ENCODE peak calls at places on chromosome 11, in eight cellular contexts. R is mammary epithelial cell, M is upper lobe of right lung, O is PC-9, Z is heart right ventricle, V is MM.1S, D is IMR-90, S is bronchial epithelial cell. B is an unnamed sample. For H3K36me3, the result is how much of the 10 kb centered on the place peaks cover.

GRCh38 chr11:119734788-119735187 is 5.8 kb upstream of the NECTIN1 start:
- DNase-seq in R (no peak), M (no peak), O (no peak), Z (no peak), V (no peak), D (no peak), S (no peak), B (no peak)

GRCh38 chr11:18776324-18776723 is 15.3 kb downstream of the PTPN5 start:
- DNase-seq in R (no peak), M (no peak), O (no peak), Z (no peak), V (no peak), D (no peak), S (no peak), B (no peak)

GRCh38 chr11:65224939-65225283 is 36.9 kb upstream of the POLA2 start:
- DNase-seq in R (peak), M (peak), O (peak), Z (no peak), V (no peak), D (peak), S (peak), B (no peak)

GRCh38 chr11:47587733-47588326 is 1.4 kb downstream of the FAM180B start:
- DNase-seq in R (no peak), M (peak), O (no peak), Z (peak), V (no peak), D (no peak), S (no peak), B (no peak)

GRCh38 chr11:77065878-77066228 is 918 bp upstream of the CAPN5 start:
- DNase-seq in R (no peak), M (peak), O (no peak), Z (peak), V (no peak), D (peak), S (peak), B (no peak)

GRCh38 chr11:37500425-37500824 is 902.4 kb upstream of the RAG2 start:
- DNase-seq in R (peak), M (no peak), O (peak), Z (no peak), V (no peak), D (peak), S (peak), B (no peak)

GRCh38 chr11:76781046-76781801 is 1.9 kb upstream of the TSKU start:
- DNase-seq in R (no peak), M (no peak), O (no peak), Z (no peak), V (no peak), D (no peak), S (no peak), B (no peak)

GRCh38 chr11:47107709-47108108 is 69.0 kb downstream of the ARFGAP2 start:
- DNase-seq in R (no peak), M (no peak), O (no peak), Z (no peak), V (no peak), D (no peak), S (no peak), B (no peak)

GRCh38 chr11:8389034-8389996 is 125.6 kb upstream of the LMO1 start:
- DNase-seq in R (no peak), M (peak), O (no peak), Z (peak), V (no peak), D (no peak), S (peak), B (no peak)

GRCh38 chr11:130308059-130308458 is 6.7 kb downstream of the ZBTB44 start:
- DNase-seq in R (no peak), M (no peak), O (no peak), Z (no peak), V (no peak), D (no peak), S (no peak), B (no peak)

GRCh38 chr11:36793542-36793926 is 195.5 kb upstream of the RAG2 start:
- DNase-seq in R (no peak), M (no peak), O (no peak), Z (no peak), V (no peak), D (no peak), S (no peak), B (no peak)

GRCh38 chr11:33920838-33921613 is 29.1 kb upstream of the LMO2 start:
- DNase-seq in R (no peak), M (no peak), O (no peak), Z (no peak), V (no peak), D (no peak), S (no peak), B (peak)

GRCh38 chr11:44694443-44694842 is 32.3 kb upstream of the TSPAN18 start:
- DNase-seq in R (no peak), M (no peak), O (no peak), Z (no peak), V (peak), D (no peak), S (no peak), B (no peak)

GRCh38 chr11:15969281-15969680 is 387.1 kb downstream of the SOX6 start:
- DNase-seq in R (peak), M (no peak), O (peak), Z (peak), V (peak), D (peak), S (peak), B (peak)

GRCh38 chr11:11901917-11902316 is 60.1 kb downstream of the USP47 start:
- DNase-seq in R (no peak), M (no peak), O (no peak), Z (no peak), V (no peak), D (no peak), S (no peak), B (no peak)

GRCh38 chr11:10818594-10818993 is 9.9 kb upstream of the EIF4G2 start:
- DNase-seq in R (peak), M (no peak), O (peak), Z (no peak), V (no peak), D (peak), S (peak), B (no peak)

GRCh38 chr11:103622296-103622695 is 414.1 kb upstream of the DDI1 start:
- DNase-seq in R (no peak), M (no peak), O (no peak), Z (no peak), V (no peak), D (no peak), S (no peak), B (no peak)

GRCh38 chr11:103844327-103845215 is 191.9 kb upstream of the DDI1 start:
- DNase-seq in R (no peak), M (no peak), O (no peak), Z (no peak), V (peak), D (no peak), S (no peak), B (peak)

GRCh38 chr11:46112961-46113617 is 8.2 kb downstream of the PHF21A start:
- DNase-seq in R (peak), M (no peak), O (peak), Z (peak), V (peak), D (peak), S (peak), B (peak)

DNA sequence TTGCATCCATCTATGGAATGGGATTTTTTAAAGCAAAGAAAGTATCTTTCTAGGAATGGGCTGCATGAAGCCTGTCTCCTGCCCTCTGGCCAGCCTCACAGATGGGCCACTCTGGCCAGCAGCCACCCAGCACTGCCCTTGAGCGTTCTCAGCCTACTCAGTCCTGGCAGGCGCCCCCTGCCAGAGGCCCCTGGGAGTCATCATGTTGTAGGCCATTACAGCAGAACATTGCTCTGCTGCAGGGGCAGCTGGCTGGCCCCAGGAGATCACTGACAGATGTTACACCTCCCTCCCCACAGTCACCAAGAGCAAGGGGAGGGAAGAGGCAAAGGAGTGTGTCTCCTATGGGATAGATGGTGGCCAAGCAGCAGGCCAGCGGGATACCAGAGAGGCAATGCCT is 363.7 kb downstream of the NXPE2 start:
- DNase-seq in R (no peak), M (no peak), O (no peak), Z (peak), V (no peak), D (no peak), S (no peak), B (no peak)
- TF ChIP-seq CTCF in R (no peak), M (no peak), O (no peak), Z (no peak), V (no peak), D (no peak), S (no peak), B (no peak)

DNA sequence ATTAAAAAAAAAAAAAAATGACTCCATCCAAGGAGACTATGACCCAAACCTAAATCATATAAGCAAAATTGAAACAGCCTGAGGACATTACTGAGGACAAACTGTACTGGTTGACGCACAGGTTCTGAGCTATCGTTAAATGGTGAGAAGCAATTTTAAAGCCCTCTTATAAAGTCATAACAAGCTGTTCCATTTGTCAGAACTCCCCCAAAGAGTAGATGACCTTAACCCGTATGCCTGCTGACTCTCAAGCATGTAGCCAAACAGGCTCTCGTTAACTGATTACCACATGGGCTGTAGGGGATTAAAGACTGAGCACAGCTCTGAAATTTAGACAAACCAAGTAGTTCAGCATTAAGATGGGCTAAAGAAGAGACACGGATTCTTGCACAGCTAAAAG is 2.2 kb downstream of the CRYAB start:
- DNase-seq in R (no peak), M (no peak), O (no peak), Z (no peak), V (no peak), D (no peak), S (no peak), B (no peak)
- H3K4me3 ChIP-seq in R (no peak), M (peak), O (no peak), Z (peak), V (no peak), D (no peak), S (no peak), B (no peak)

DNA sequence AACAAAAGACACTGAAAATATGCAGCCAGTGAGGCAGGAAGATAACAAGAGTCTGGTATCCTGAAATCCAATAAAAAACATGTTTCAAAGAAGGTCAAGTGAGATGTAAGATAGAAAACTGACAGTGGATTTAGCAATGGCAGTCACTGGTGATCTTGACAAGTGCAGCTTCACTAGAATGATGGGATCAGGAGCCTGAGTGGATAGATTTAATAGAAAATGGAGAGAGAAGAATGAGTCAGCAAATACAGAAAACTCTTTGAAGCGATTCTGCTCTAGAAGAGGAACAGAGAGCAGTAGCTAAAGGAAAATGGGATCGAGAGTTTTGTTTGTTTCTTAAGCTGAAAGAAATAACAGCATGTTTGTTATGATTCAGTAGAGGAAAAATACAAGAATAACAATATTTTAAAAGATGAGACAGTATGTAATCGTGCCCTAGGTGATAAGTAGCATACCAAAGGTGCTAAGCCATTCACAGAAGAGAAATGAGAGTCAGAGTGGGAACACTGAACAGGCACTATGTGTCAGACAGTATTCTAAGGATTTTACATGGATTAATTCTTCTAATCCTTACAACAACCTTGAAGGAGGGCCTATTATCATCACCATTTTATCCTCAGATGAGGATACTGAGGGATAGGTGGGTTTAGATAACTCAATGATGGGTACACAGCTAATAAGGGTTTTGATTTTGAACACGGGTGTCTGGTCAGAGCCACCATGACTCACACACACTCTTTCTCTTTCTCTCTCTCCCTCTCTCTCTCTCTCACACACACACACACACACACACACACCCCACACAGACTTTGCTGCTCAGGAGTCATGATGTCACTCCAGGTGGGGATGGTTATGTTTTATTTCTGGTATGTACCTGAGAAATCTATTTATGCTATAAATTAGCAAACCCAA is 36.3 kb downstream of the MRE11 start:
- DNase-seq in R (peak), M (no peak), O (no peak), Z (no peak), V (no peak), D (peak), S (peak), B (no peak)
- H3K36me3 ChIP-seq in R (under half), M (under half), O (under half), Z (under half), V (under half), D (under half), S (under half), B (under half)

GRCh38 chr11:60367009-60367408 is 11.3 kb upstream of the MS4A7 start:
- DNase-seq in R (no peak), M (no peak), O (no peak), Z (no peak), V (peak), D (no peak), S (no peak), B (peak)

GRCh38 chr11:60367896-60368295 is 10.4 kb upstream of the MS4A7 start:
- DNase-seq in R (no peak), M (no peak), O (no peak), Z (no peak), V (no peak), D (no peak), S (no peak), B (no peak)

GRCh38 chr11:60360621-60361020 is 17.7 kb upstream of the MS4A7 start:
- DNase-seq in R (no peak), M (no peak), O (no peak), Z (no peak), V (no peak), D (no peak), S (no peak), B (no peak)

DNA sequence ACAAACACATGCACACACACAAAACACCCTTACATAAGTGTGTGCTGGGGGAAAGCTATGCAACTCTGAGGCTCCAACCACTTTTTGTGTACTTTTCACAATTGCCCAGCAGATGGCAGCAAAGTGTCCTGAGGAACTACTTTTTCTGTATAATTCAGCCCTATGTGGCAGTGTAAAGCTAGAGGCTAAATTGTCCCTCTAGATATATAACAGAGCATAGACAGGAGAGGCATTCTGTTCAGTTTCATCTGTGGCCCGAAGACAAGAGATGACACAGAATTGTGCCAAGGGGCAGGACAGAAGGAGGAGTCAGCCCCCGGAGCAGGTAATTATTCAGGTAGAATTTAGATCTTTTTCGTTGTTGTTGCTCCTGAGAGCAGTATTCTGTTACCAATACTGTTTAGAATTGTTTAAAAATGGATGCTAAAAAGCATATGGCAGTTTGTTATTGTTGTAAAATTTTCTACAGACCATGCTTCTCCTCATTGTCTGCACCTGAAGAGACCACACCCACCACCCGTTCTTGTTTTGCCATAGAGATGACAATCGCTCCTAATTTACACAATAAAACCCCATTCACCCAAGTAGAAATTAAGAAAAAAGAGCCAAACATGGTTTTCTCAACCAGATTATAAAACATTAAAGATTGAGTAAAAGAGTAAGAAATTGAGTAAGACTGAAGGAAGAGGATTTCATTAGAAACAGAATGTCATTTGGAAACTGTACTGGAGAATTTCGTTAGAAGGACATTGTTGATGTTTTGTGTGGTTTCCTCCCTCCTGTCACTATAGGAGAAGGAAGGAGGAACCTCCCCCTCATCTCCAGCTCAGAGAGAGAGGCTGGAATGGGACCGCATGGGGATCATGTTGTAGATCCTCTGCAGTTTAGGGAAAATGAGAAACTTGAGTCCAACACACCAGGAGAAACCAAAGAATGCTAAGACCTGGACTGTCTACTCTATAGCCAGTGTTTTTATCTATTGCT is 14.5 kb upstream of the MS4A7 start:
- DNase-seq in R (peak), M (no peak), O (no peak), Z (peak), V (peak), D (peak), S (peak), B (peak)
- TF ChIP-seq CTCF in R (peak), M (peak), O (peak), Z (peak), V (peak), D (peak), S (peak), B (peak)

DNA sequence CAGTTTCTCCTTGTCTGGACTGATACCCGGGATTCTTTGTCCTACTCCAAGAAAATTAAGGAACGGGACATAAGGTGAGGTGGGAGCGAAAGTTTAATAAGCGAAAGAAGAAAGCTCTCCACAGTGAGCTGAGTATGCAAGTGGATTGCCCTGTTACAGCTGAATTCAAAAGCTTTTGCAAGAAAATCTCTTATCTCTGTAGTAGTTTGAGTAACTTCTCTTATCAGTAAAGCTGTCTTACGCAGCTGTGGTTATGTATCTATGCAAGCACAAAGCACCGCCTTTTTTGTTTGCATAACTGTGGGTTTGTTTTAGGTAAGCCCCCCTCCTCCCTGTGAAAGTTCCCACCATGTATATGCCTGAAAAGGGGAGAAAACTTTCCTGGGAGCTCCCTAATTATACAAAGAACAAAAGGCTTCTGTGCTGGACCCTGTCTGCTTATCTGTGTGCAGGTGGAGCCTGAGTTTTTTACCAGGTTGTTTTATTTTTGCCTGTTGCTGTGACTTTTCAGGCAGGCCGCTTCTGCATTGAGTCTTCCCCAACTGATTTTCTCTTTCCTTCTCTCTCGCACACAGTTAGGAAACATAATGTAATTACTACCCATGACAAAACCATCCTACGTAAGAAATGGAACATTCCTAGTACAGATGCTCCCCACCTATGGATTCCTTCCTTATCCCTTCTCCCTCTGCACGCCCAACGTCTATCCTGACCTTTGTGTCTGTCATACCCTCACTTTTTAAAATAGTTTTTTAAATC is 826 bp upstream of the PLAAT5 start:
- DNase-seq in R (no peak), M (no peak), O (no peak), Z (no peak), V (no peak), D (peak), S (no peak), B (no peak)
- H3K4me3 ChIP-seq in R (no peak), M (peak), O (no peak), Z (peak), V (no peak), D (no peak), S (no peak), B (no peak)

DNA sequence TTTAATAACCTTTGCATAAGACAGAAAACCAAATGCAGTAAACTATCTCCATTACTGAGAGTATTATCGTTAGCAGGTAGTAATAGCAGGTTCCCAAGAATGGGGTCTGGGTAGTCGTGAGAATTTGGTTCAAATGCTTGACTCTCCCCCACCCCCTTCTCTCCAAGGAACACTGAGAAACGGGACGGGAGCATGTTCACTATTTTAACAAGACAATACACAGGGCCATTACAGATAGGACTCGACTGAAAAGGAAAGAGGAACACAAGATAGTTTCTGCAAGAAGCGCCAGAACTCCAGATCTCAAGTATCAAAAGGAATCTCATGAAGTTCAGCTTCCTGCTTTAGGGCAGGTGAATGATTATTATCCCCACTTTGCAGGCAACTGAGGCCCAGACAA is 27.0 kb downstream of the KMT5B start:
- DNase-seq in R (no peak), M (no peak), O (no peak), Z (no peak), V (no peak), D (no peak), S (no peak), B (no peak)
- H3K36me3 ChIP-seq in R (under half), M (half or more), O (under half), Z (under half), V (under half), D (under half), S (under half), B (under half)

B was measured in GM06990.